ENCODE peak calls at places on chromosomes 16 and 17, in four cellular contexts. P is HepG2, A is K562, B is WTC11. Y is an unnamed sample.

GRCh38 chr17:32943647-32944191 is 15.8 kb downstream of the TMEM98 start:
- DNase-seq in A (no peak), B (no peak), P (peak), Y (no peak)

GRCh38 chr17:79591014-79591590 is 19.7 kb downstream of the RBFOX3 start:
- DNase-seq in A (no peak), P (no peak), B (no peak), Y (no peak)

GRCh38 chr16:25729188-25729587 is 37.4 kb downstream of the HS3ST4 start:
- DNase-seq in P (no peak), A (no peak), B (no peak), Y (no peak)

GRCh38 chr17:73757324-73757942 is 113.2 kb upstream of the SDK2 start:
- DNase-seq in B (no peak), P (no peak), A (peak), Y (no peak)

GRCh38 chr17:13306310-13306962 is 288.6 kb upstream of the ELAC2 start:
- DNase-seq in A (peak), P (peak), B (peak), Y (peak)

GRCh38 chr17:38454528-38454927 is 26.3 kb downstream of the ARHGAP23 start:
- DNase-seq in B (no peak), P (no peak), A (no peak), Y (no peak)

GRCh38 chr17:71726320-71726719 is 394.5 kb upstream of the SOX9 start:
- DNase-seq in B (no peak), A (no peak), P (no peak), Y (no peak)

GRCh38 chr16:17050468-17050867 is 420.3 kb downstream of the XYLT1 start:
- DNase-seq in A (no peak), P (no peak), B (no peak), Y (no peak)

GRCh38 chr16:49776085-49776501 is 79.8 kb downstream of the ZNF423 start:
- DNase-seq in A (no peak), P (no peak), B (peak), Y (no peak)

GRCh38 chr17:77830816-77831490 is 127.5 kb upstream of the TNRC6C start:
- DNase-seq in A (no peak), B (no peak), P (no peak), Y (no peak)

GRCh38 chr16:12395266-12395665 is 408.4 kb downstream of the CPPED1 start:
- DNase-seq in B (no peak), A (no peak), P (no peak), Y (no peak)

GRCh38 chr16:85227262-85227923 is 115.1 kb upstream of the CIBAR2 start:
- DNase-seq in P (no peak), B (no peak), A (no peak), Y (no peak)

GRCh38 chr17:3667366-3668278 is 756 bp downstream of the TAX1BP3 start:
- DNase-seq in A (peak), P (peak), B (peak), Y (peak)

GRCh38 chr17:35519442-35519841 is 18.0 kb downstream of the SLFN12L start:
- DNase-seq in P (no peak), B (no peak), A (no peak), Y (no peak)

GRCh38 chr17:49832840-49833599 is 14.8 kb downstream of the TAC4 start:
- DNase-seq in A (peak), P (no peak), B (no peak), Y (no peak)

GRCh38 chr17:57009737-57010445 is 32.0 kb downstream of the SCPEP1 start:
- DNase-seq in A (peak), P (peak), B (peak), Y (peak)

GRCh38 chr17:43530303-43531081 is 15.6 kb downstream of the ETV4 start:
- DNase-seq in A (peak), P (peak), B (peak), Y (peak)

GRCh38 chr16:89873109-89873821 is at the start of gene TCF25:
- DNase-seq in P (peak), A (peak), B (peak), Y (peak)

GRCh38 chr16:57675752-57676623 is 7.9 kb downstream of the ADGRG3 start:
- DNase-seq in A (peak), B (peak), P (no peak), Y (no peak)

GRCh38 chr16:57679016-57679415 is 10.9 kb downstream of the ADGRG3 start:
- DNase-seq in P (no peak), A (no peak), B (no peak), Y (no peak)

GRCh38 chr16:57676624-57677085 is 8.5 kb downstream of the ADGRG3 start:
- DNase-seq in B (no peak), P (peak), A (no peak), Y (no peak)

GRCh38 chr16:57679768-57680167 is 11.7 kb downstream of the ADGRG3 start:
- DNase-seq in B (no peak), P (no peak), A (no peak), Y (no peak)

DNA sequence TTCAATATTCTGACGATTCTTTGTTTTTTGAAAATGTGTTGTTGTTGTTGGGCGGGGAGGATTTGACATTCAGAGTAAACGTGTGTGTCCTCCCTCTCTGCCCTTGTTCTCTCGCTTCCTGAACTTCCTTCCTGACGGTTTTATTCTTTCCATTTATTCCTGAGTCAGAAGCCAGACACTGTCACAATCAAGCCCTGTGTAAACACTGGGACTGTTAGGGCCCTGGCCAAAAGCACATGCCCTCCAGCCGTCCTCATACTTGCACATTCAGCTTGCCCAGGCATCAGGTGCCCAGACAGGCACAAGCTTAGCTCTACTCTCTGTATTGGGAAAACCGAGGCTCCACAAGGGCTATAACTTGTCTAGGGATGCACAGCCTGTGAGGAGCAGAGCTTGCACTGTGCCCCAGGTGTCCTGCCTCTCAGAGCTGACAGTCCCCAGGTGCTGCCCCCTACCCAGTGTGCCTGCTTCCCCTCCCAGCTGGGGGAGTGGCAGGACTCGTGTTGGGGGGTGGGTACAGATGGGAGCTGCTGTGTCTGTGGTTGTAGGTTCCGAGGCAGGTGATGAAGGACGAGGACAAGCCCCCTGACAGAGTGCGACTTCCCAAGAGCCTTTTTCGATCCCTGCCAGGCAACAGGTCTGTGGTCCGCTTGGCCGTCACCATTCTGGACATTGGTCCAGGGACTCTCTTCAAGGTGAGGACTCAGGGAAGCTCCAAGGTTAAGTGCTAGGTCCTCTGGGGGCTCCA is 9.7 kb downstream of the ADGRG3 start:
- DNase-seq in B (no peak), A (no peak), P (peak), Y (no peak)
- TF ChIP-seq SP1 in B (no peak), A (no peak), P (no peak), Y (no peak)

GRCh38 chr17:17804007-17804406 is 32.8 kb downstream of the SREBF1 start:
- DNase-seq in A (no peak), B (no peak), P (no peak), Y (no peak)
- TF ChIP-seq ELF4 in A (no peak), B (no peak), P (no peak), Y (no peak)

DNA sequence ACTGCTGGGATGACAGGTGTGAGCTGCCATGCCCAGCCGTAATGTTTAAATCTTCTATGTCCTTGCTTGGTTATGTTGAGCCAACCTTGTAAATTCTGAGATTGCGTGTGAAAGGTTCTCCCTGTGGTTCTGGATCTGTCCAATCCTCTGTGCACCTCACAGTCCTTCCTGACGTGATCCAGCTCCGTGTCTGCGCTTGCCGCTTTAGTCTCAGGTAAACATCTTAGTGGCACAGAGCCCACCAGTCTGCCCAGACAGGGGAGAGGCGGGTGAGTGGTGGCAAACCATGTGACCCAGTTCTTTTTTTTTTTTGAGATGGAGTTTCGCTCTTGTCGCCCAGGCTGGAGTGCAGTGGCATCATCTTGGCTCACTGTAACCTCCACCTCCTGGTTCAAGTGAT is 13.9 kb downstream of the SLC25A10 start:
- DNase-seq in P (no peak), B (no peak), A (no peak), Y (no peak)
- TF ChIP-seq SP1 in P (no peak), B (no peak), A (no peak), Y (no peak)

GRCh38 chr17:59152925-59153324 is 2.1 kb downstream of the SKA2 start:
- DNase-seq in A (no peak), P (no peak), B (no peak), Y (no peak)

GRCh38 chr17:59151591-59151990 is 3.4 kb downstream of the SKA2 start:
- DNase-seq in A (no peak), B (no peak), P (no peak), Y (no peak)

GRCh38 chr17:59154335-59154720 is 658 bp downstream of the SKA2 start:
- DNase-seq in A (peak), B (peak), P (peak), Y (peak)

GRCh38 chr17:59154721-59155438 is at the start of gene SKA2:
- DNase-seq in A (peak), P (no peak), B (peak), Y (peak)

DNA sequence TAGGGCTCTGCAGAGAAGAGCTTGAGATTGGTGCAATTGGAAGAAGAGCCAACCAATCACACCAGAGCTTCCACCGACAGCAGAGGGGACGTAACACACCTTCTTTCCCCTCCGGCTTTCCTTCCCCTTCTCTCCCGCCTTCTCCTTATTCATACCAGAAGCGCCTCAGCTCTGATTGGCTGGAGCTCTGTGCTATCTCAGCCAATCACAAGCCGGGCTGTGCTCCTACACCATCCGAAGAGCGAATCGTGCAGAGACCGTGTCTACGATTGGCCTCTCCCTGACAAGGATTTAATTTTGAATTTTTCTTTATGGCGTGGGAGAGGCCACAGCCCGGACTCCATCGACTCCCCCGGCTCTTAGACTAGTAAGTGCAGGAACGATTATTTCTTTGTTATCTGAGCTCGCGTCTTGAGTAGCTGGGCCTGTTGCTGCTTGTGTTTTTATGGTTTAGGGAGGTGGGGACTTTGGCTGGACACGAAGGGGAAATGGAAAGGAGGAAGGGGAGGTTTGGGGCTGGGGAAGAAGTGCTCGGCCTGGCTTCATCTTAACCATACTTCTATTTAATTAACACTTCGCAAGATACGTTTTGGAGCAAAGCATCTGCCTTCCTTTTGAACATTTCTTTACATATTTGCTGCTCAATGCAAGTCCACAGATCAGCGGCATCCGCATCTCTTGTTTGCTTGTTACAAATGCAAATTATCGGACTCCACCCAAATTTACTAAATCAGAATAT is at the start of gene PRR11:
- DNase-seq in B (peak), P (peak), A (peak), Y (no peak)
- TF ChIP-seq ELF4 in B (no peak), P (no peak), A (peak), Y (no peak)

GRCh38 chr16:87954826-87955225 is 3.6 kb downstream of the BANP start:
- DNase-seq in B (no peak), A (no peak), P (no peak), Y (no peak)

GRCh38 chr16:87955302-87956168 is 4.3 kb downstream of the BANP start:
- DNase-seq in P (no peak), A (peak), B (no peak), Y (no peak)

GRCh38 chr16:87957296-87958069 is 6.2 kb downstream of the BANP start:
- DNase-seq in A (no peak), P (no peak), B (no peak), Y (no peak)

GRCh38 chr16:87956771-87957279 is 5.6 kb downstream of the BANP start:
- DNase-seq in B (no peak), A (peak), P (peak), Y (no peak)

GRCh38 chr16:87956169-87956770 is 5.0 kb downstream of the BANP start:
- DNase-seq in P (no peak), B (no peak), A (peak), Y (no peak)
- TF ChIP-seq SP1 in P (no peak), B (no peak), A (peak), Y (no peak)

GRCh38 chr17:75913537-75914210 is 9.0 kb upstream of the MRPL38 start:
- DNase-seq in A (no peak), B (no peak), P (no peak), Y (no peak)
- TF ChIP-seq ELF4 in A (no peak), B (no peak), P (no peak), Y (no peak)

GRCh38 chr17:53092072-53092471 is 730.7 kb upstream of the KIF2B start:
- DNase-seq in A (no peak), B (no peak), P (no peak), Y (no peak)

GRCh38 chr17:53090770-53091169 is 732.0 kb upstream of the KIF2B start:
- DNase-seq in B (no peak), A (no peak), P (no peak), Y (no peak)

GRCh38 chr17:53093386-53093785 is 729.3 kb upstream of the KIF2B start:
- DNase-seq in A (no peak), P (no peak), B (no peak), Y (no peak)

GRCh38 chr17:53088501-53088900 is 734.2 kb upstream of the KIF2B start:
- DNase-seq in B (no peak), A (no peak), P (no peak), Y (no peak)
- TF ChIP-seq SP1 in B (no peak), A (no peak), P (no peak), Y (no peak)

GRCh38 chr17:46851029-46851741 is at the start of gene WNT9B:
- DNase-seq in A (peak), P (peak), B (peak), Y (peak)
- TF ChIP-seq ELF4 in A (no peak), P (no peak), B (no peak), Y (no peak)

GRCh38 chr17:17042851-17043667 is 802 bp downstream of the MPRIP start:
- DNase-seq in P (no peak), A (peak), B (no peak), Y (no peak)
- TF ChIP-seq SP1 in P (no peak), A (no peak), B (no peak), Y (no peak)

Y was measured in HEK293T.